ENCODE peak calls at places on chromosome 3, in four cellular contexts. Y, L, C and T are unnamed samples.

GRCh38 chr3:63975705-63976104 is 47.6 kb downstream of the PSMD6 start:
- DNase-seq in Y (peak), L (no peak), C (no peak), T (no peak)

GRCh38 chr3:94619643-94620042 is 556.8 kb downstream of the NSUN3 start:
- DNase-seq in Y (no peak), L (no peak), C (no peak), T (no peak)

GRCh38 chr3:159196316-159196715 is 394.5 kb downstream of the MFSD1 start:
- DNase-seq in Y (no peak), L (no peak), C (no peak), T (no peak)

GRCh38 chr3:131543714-131544113 is 40.9 kb upstream of the MRPL3 start:
- DNase-seq in Y (no peak), L (no peak), C (no peak), T (peak)

GRCh38 chr3:179233043-179233442 is 17.9 kb downstream of the KCNMB3 start:
- DNase-seq in Y (no peak), L (no peak), C (no peak), T (no peak)

GRCh38 chr3:100029689-100030088 is 84.6 kb downstream of the FILIP1L start:
- DNase-seq in Y (no peak), L (no peak), C (peak), T (no peak)

GRCh38 chr3:113287111-113287817 is 75.9 kb downstream of the BOC start:
- DNase-seq in Y (peak), L (no peak), C (peak), T (peak)

GRCh38 chr3:24492971-24493551 is 1.6 kb downstream of the THRB start:
- DNase-seq in Y (no peak), L (no peak), C (no peak), T (no peak)

GRCh38 chr3:114480442-114480841 is 186.6 kb downstream of the TIGIT start:
- DNase-seq in Y (peak), L (no peak), C (no peak), T (no peak)

GRCh38 chr3:47120138-47120537 is 43.8 kb downstream of the SETD2 start:
- DNase-seq in Y (no peak), L (no peak), C (no peak), T (no peak)

GRCh38 chr3:186002884-186003472 is 65.2 kb upstream of the TRA2B start:
- DNase-seq in Y (peak), L (no peak), C (peak), T (peak)

GRCh38 chr3:181709537-181710279 is 2.0 kb upstream of the SOX2 start:
- DNase-seq in Y (peak), L (no peak), C (peak), T (no peak)

GRCh38 chr3:67534594-67534993 is 119.8 kb downstream of the SUCLG2 start:
- DNase-seq in Y (no peak), L (no peak), C (no peak), T (no peak)

GRCh38 chr3:25468866-25469319 is 40.8 kb downstream of the RARB start:
- DNase-seq in Y (no peak), L (no peak), C (no peak), T (no peak)

GRCh38 chr3:59563072-59563605 is 513.3 kb upstream of the CFAP20DC start:
- DNase-seq in Y (no peak), L (no peak), C (no peak), T (no peak)

GRCh38 chr3:7640787-7641186 is 779.9 kb downstream of the GRM7 start:
- DNase-seq in Y (no peak), L (no peak), C (no peak), T (no peak)

GRCh38 chr3:136929984-136930671 is 27.7 kb upstream of the IL20RB start:
- DNase-seq in Y (no peak), L (no peak), C (no peak), T (peak)

GRCh38 chr3:187264051-187264450 is 27.5 kb downstream of the MASP1 start:
- DNase-seq in Y (peak), L (no peak), C (no peak), T (peak)

GRCh38 chr3:40309925-40310635 is 573 bp downstream of the EIF1B start:
- DNase-seq in Y (peak), L (no peak), C (peak), T (peak)

GRCh38 chr3:120852412-120852811 is 55.6 kb upstream of the STXBP5L start:
- DNase-seq in Y (no peak), L (no peak), C (no peak), T (no peak)

GRCh38 chr3:13858768-13859520 is 20.9 kb downstream of the WNT7A start:
- DNase-seq in Y (no peak), L (no peak), C (no peak), T (no peak)

GRCh38 chr3:110419096-110419495 is 652.5 kb upstream of the NECTIN3 start:
- DNase-seq in Y (no peak), L (no peak), C (no peak), T (peak)

GRCh38 chr3:32733631-32734229 is 48.7 kb downstream of the CNOT10 start:
- DNase-seq in Y (peak), L (peak), C (peak), T (peak)

GRCh38 chr3:187750513-187751123 is 5.3 kb upstream of the BCL6 start:
- DNase-seq in Y (peak), L (no peak), C (no peak), T (peak)

GRCh38 chr3:136495213-136495612 is 245.1 kb downstream of the PCCB start:
- DNase-seq in Y (no peak), L (no peak), C (no peak), T (no peak)

GRCh38 chr3:59517448-59517847 is 467.6 kb upstream of the CFAP20DC start:
- DNase-seq in Y (no peak), L (no peak), C (no peak), T (no peak)

GRCh38 chr3:62935793-62936192 is 60.6 kb upstream of the CADPS start:
- DNase-seq in Y (no peak), L (no peak), C (no peak), T (no peak)
- TF ChIP-seq POLR2AphosphoS2 in Y (no peak), L (no peak), C (no peak), T (no peak)

DNA sequence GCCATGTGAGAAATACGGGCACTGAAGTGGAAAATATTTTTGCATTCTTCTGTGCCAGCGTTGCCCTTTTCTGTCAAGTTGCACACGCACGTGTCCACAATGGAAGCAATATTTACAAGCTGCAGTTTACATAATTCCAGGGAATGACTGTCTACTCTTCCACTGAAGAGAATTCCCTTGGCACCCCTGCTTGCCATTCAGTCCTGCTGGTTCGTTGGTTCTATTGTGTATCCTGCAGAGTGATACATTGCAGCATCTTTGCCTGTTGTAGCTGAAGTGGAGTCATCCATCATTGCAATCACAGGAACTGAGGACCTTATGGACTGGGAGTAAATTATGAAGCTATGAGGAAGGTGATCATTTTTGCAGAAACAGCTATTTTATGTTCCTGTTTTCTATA is 759.4 kb downstream of the ROBO2 start:
- DNase-seq in Y (no peak), L (no peak), C (no peak), T (no peak)
- H3K4me2 ChIP-seq in Y (no peak), L (no peak), C (no peak), T (no peak)

GRCh38 chr3:10817506-10817905 is 1.5 kb downstream of the SLC6A11 start:
- DNase-seq in Y (peak), L (no peak), C (no peak), T (no peak)
- H3K27ac ChIP-seq in Y (peak), L (no peak), C (no peak), T (no peak)

GRCh38 chr3:155805204-155805801 is 775 bp downstream of the C3orf33 start:
- DNase-seq in Y (peak), L (no peak), C (no peak), T (peak)
- TF ChIP-seq POLR2AphosphoS2 in Y (no peak), L (no peak), C (no peak), T (no peak)

GRCh38 chr3:194136519-194137313 is 768 bp downstream of the HES1 start:
- DNase-seq in Y (peak), L (no peak), C (no peak), T (no peak)
- H3K4me2 ChIP-seq in Y (peak), L (peak), C (peak), T (peak)

GRCh38 chr3:51747840-51748239 is 31.2 kb downstream of the IQCF6 start:
- DNase-seq in Y (no peak), L (no peak), C (no peak), T (no peak)

GRCh38 chr3:51751287-51751686 is 27.8 kb downstream of the IQCF6 start:
- DNase-seq in Y (no peak), L (no peak), C (no peak), T (no peak)

GRCh38 chr3:51748327-51748726 is 30.7 kb downstream of the IQCF6 start:
- DNase-seq in Y (no peak), L (no peak), C (no peak), T (no peak)

DNA sequence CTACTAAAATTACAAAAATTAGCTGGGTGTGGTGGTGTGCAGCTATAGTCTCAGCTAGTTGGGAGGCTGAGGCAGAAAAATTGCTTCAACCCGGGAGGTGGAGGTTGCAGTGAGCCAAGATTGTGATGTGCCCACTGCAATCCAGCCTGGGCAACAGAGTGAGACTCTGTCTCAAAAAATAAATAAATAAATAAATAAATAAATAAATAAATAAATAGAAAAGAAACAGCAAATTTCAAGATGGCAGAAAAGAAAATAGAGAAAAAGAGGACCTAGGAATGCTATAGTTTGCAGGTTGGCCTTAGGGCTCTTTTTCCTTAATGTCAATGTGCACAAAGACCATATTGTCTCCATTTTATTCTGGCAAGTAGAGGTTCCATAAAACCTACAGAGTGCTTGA is 28.2 kb downstream of the IQCF6 start:
- DNase-seq in Y (no peak), L (no peak), C (no peak), T (no peak)
- H3K27ac ChIP-seq in Y (no peak), L (no peak), C (no peak), T (no peak)

DNA sequence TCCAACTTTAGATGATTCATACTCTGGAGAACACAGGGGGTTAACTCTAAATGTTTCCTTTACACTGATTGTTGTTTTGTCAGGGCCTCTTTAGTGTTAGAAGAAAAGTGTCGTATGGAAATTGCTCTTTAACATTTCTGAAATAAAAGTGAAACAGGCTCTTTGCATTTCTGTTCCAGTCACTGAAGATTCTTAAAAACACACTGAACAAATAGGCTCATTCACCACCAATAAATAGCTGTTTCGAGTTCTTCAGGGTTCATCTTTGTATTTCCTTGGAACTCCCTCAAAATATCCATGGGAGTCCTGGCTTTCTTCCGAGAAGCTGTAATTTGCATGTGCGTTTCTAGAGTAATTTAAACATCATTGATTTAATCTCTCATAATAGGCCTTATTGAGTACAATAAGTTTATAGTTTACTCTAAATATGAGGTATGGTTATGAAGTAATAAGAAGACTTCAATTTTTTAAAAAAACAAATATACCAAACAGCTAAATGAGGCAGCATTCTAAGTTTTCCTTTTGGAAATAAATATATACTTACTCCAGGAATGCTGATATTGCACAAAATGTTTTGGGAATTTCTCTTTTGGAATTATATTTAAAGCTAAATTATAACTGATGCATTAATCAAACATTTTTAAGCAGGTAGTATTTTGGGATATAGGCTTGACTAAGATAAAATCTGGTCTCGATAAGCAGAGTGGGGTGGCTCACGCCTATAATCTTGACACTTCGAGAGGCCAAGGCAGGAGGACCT is 327.4 kb downstream of the EPHA3 start:
- DNase-seq in Y (no peak), L (no peak), C (no peak), T (no peak)
- TF ChIP-seq POLR2AphosphoS2 in Y (no peak), L (no peak), C (no peak), T (no peak)

DNA sequence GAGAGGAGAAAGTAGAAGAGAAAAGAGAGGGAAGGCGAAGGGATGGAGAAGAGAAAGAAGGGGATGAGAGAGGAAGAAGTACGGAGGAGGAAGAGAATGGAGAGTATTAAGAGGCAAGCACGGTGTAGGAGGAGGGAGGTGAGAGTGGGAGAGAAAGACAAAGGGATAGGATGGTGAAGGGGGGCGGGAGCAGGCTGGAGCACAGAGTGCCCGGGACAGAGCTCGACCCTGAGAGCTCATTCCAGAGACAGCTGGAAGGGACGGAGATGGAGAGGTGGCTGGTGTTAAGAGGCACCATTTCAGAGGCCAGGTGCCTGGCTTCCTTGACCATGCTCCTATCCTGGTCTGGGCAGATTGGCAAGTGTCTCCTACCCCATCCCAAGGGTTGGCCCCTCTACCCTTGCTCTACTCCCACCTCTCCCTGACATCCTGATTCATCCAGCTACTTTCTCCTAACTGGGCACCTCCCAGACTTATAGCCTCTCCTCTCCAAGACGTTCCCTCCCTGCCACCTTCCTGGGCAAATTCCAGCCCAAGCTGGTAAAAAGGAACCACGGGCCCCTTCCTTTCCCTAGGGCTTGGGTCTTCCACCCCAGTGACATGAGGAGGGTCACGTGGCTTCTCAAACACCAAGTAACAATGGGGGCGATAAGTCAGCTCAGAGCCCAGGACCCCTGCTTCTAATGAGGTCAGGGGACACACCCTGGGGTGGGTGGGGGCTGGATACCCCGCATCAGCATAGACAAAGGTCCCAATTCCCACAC is 1.2 kb downstream of the CLCN2 start:
- DNase-seq in Y (no peak), L (no peak), C (no peak), T (no peak)
- H3K4me2 ChIP-seq in Y (peak), L (peak), C (peak), T (peak)

DNA sequence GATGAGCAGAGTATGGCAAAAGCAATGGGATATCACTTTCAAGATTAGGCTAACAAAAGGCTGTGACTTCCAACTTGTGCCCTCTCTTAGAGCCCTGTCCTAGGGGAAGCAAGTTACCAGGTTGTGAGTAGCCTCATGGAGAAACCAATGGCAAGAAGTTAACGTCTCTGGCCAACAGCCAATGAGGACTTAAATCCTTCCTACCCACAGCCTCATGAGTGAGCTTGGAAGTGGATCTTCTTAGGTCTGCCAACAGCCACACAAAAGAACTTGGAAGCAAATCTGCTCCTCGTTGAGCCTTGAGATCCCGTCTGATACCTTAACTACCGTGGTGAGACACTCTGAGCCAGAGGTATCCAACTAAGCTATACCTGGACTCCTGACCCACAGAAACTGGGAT is 5.7 kb downstream of the NME9 start:
- DNase-seq in Y (no peak), L (no peak), C (no peak), T (no peak)
- H3K27ac ChIP-seq in Y (no peak), L (no peak), C (no peak), T (no peak)

GRCh38 chr3:195066441-195066841 is 204.5 kb downstream of the XXYLT1 start:
- DNase-seq in Y (no peak), L (no peak), C (no peak), T (no peak)

GRCh38 chr3:195069501-195070251 is 201.3 kb downstream of the XXYLT1 start:
- DNase-seq in Y (no peak), L (no peak), C (no peak), T (no peak)

GRCh38 chr3:195068481-195069080 is 202.4 kb downstream of the XXYLT1 start:
- DNase-seq in Y (no peak), L (no peak), C (no peak), T (no peak)

GRCh38 chr3:195065864-195066185 is 205.1 kb downstream of the XXYLT1 start:
- DNase-seq in Y (no peak), L (no peak), C (no peak), T (no peak)

GRCh38 chr3:195068045-195068444 is 202.9 kb downstream of the XXYLT1 start:
- DNase-seq in Y (no peak), L (no peak), C (no peak), T (no peak)
- TF ChIP-seq POLR2AphosphoS2 in Y (no peak), L (no peak), C (no peak), T (no peak)